ENCODE peak calls at places on chromosomes 11 and 22, in seven cellular contexts. L is H1, F is SK-N-SH, S is K562, G is GM12891, O is GM12878, C is GM12892. X is an unnamed sample.
A peak's percentile ranks its signal among the peaks of the same experiment; 100 is the strongest.

GRCh38 chr11:10909141-10909883 is 51.5 kb upstream of the ZBED5 start:
- DNase-seq in F (no peak), S (no peak), L (no peak), C (no peak), G (no peak), O (no peak), X (no peak)

GRCh38 chr22:20429254-20430100 is 8.1 kb downstream of the SCARF2 start:
- DNase-seq in G (peak; percentile 88), S (peak; percentile 98), F (peak; percentile 74), C (peak; percentile 82), L (peak; percentile 90), O (no peak), X (no peak)

GRCh38 chr11:68213135-68213515 is at the start of gene KMT5B:
- DNase-seq in O (no peak), S (peak; percentile 75), L (peak; percentile 83), F (peak; percentile 78), C (no peak), G (no peak), X (no peak)

GRCh38 chr22:30270841-30271240 is 4.2 kb upstream of the OSM start:
- DNase-seq in S (peak; percentile 44), L (no peak), C (no peak), G (no peak), O (no peak), F (no peak), X (no peak)

GRCh38 chr11:65415499-65416340 is 6.9 kb upstream of the NEAT1 start:
- DNase-seq in O (no peak), L (no peak), G (no peak), S (no peak), F (peak; percentile 37), C (no peak), X (peak; percentile 65)

GRCh38 chr22:27655582-27656185 is 145.9 kb downstream of the MN1 start:
- DNase-seq in S (no peak), G (no peak), O (no peak), L (no peak), C (no peak), F (no peak), X (no peak)

GRCh38 chr11:100777736-100778135 is 90.6 kb downstream of the ARHGAP42 start:
- DNase-seq in S (no peak), C (no peak), F (no peak), L (no peak), O (no peak), G (no peak), X (no peak)

GRCh38 chr11:68372114-68372513 is 59.7 kb downstream of the LRP5 start:
- DNase-seq in F (no peak), O (no peak), S (no peak), C (no peak), G (no peak), L (no peak), X (no peak)

GRCh38 chr11:112012877-112013276 is 12.3 kb upstream of the DLAT start:
- DNase-seq in O (no peak), F (no peak), S (no peak), L (no peak), G (no peak), C (no peak), X (peak; percentile 8)

GRCh38 chr11:9535189-9535781 is 38.2 kb upstream of the WEE1 start:
- DNase-seq in C (peak; percentile 42), L (peak; percentile 97), O (peak; percentile 25), S (peak; percentile 88), F (peak; percentile 53), G (no peak), X (peak; percentile 51)

GRCh38 chr11:10693509-10694071 is at the start of gene IRAG1:
- DNase-seq in O (no peak), G (no peak), C (no peak), F (peak; percentile 63), S (no peak), L (no peak), X (no peak)

GRCh38 chr22:17232406-17232805 is 13.2 kb upstream of the ADA2 start:
- DNase-seq in L (no peak), O (no peak), C (no peak), S (no peak), F (no peak), G (no peak), X (no peak)

GRCh38 chr11:118219244-118219643 is 5.6 kb downstream of the JAML start:
- DNase-seq in F (no peak), C (no peak), L (no peak), O (no peak), S (no peak), G (no peak), X (peak; percentile 65)

GRCh38 chr22:26430600-26430999 is 1.5 kb downstream of the ASPHD2 start:
- DNase-seq in C (no peak), L (no peak), S (no peak), O (no peak), G (no peak), F (no peak), X (no peak)

GRCh38 chr22:26433805-26434204 is 4.7 kb downstream of the ASPHD2 start:
- DNase-seq in S (no peak), F (no peak), L (no peak), O (no peak), G (no peak), C (no peak), X (no peak)

GRCh38 chr22:26432619-26433311 is 3.7 kb downstream of the ASPHD2 start:
- DNase-seq in L (no peak), F (no peak), C (no peak), G (no peak), S (no peak), O (peak; percentile 71), X (no peak)

GRCh38 chr22:26429458-26430238 is 588 bp downstream of the ASPHD2 start:
- DNase-seq in S (no peak), F (peak; percentile 76), G (no peak), L (no peak), C (no peak), O (no peak), X (no peak)

GRCh38 chr22:26431151-26431995 is 2.3 kb downstream of the ASPHD2 start:
- DNase-seq in O (peak; percentile 26), C (no peak), L (no peak), G (no peak), F (no peak), S (no peak), X (no peak)
- TF ChIP-seq TAF1 in O (no peak), C (no peak), L (no peak), G (no peak), F (no peak), S (no peak), X (no peak)

GRCh38 chr11:61897387-61898246 is 6.3 kb upstream of the FADS3 start:
- DNase-seq in G (peak; percentile 92), S (peak; percentile 84), C (peak; percentile 92), L (peak; percentile 98), F (peak; percentile 95), O (no peak), X (peak; percentile 51)
- TF ChIP-seq TAF1 in G (no peak), S (no peak), C (no peak), L (no peak), F (no peak), O (no peak), X (no peak)

DNA sequence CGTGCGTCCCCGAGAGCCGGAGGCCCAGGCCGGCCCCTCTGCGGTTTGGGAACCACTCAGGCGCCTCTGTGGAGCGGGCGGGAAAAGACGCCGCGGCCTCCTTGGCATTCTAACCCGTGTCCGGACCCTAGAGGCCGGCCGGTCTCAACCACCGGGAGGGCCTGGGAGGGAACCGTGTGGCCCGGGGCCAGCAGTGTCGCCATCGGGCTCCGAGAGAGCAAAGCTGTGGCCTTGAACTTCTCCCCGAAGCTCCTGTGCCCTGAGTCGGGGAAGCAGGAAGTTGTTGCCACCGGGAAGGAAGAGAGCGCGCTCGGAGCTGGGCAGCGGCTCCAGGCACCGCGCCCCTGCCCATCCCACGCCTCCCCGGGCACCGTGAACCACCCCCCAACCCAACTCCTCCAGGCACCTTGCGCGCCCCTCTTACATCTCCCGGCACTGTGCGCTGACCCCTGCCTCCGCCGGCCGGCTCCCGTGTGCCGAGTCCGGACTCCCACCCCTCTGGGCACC is 80.1 kb upstream of the PPARA start:
- DNase-seq in G (no peak), F (no peak), S (no peak), L (peak; percentile 74), C (no peak), O (no peak), X (peak; percentile 10)
- TF ChIP-seq TAF1 in G (no peak), F (no peak), S (no peak), L (no peak), C (no peak), O (peak; percentile 1), X (no peak)

DNA sequence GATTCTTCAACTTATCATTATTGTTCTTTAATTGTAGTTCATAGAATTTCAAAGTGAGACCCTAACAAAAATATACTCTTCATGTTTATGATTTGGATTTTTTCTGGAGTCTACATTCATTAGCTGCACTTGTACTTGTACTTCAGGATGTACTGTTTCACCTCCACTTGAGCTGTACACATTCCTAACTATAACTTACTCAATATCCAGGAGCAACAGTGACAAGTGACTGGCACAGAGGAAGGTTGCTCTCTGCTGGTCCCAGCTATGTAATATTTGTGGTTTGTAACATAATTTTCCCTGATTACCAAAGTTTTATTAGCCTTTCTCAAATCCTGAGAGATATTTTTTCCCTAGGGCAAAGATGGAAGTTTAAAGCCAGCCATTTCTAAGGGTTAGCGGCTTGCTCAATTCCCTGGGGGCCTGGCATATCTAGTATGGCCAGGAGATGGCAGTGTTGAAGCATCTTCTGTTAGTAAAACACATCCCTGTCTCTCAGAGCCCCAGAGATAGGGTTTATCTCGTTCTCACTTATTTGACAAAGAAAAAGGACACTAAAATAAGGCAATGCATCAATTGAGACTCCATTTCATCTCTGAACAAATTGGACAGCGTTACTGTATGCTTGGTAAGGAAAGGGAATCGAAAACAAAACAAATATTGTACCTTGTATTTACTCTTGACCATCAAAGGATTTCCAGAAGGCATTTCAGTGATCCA is 14.2 kb downstream of the OR52A5 start:
- DNase-seq in G (no peak), O (peak; percentile 13), S (peak; percentile 91), L (peak; percentile 86), C (no peak), F (peak; percentile 22), X (peak; percentile 46)
- TF ChIP-seq TAF1 in G (no peak), O (no peak), S (no peak), L (no peak), C (no peak), F (no peak), X (no peak)

GRCh38 chr11:74459584-74459983 is 7.8 kb downstream of the KCNE3 start:
- DNase-seq in L (no peak), O (no peak), G (no peak), C (no peak), F (no peak), S (peak; percentile 87), X (no peak)
- TF ChIP-seq TAF1 in L (no peak), O (no peak), G (no peak), C (no peak), F (no peak), S (no peak), X (no peak)

DNA sequence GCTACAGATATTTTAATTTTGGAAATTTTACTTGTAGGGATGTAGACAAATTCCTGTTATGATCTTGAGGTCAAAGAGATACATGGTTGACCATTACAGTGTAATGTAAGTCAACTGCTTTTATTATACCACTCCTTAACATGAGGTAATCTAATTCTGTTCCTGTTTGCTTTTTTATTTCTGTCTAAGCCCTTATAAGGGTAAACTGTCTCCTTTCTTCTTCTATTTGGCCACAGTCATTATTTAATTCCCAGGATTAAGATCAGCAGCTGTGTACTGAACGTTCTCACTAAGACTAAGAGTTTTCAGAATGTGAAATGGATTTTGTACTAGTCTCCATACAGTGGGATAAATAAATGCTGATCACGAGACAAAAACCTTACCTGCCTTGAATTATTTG is 32.8 kb downstream of the C2CD3 start:
- DNase-seq in S (no peak), O (no peak), F (no peak), C (no peak), L (no peak), G (no peak), X (no peak)
- TF ChIP-seq TAF1 in S (no peak), O (no peak), F (no peak), C (no peak), L (no peak), G (no peak), X (no peak)